ENCODE peak calls at places on chromosomes 16 and 17, in four cellular contexts. A, Y, W and Z are unnamed samples.

GRCh38 chr16:1108299-1109252 is 12.5 kb upstream of the C1QTNF8 start:
- DNase-seq in Y (peak), W (no peak), A (no peak), Z (no peak)

GRCh38 chr17:336110-337021 is 16.2 kb downstream of the RPH3AL start:
- DNase-seq in A (no peak), Y (peak), W (no peak), Z (no peak)

GRCh38 chr17:20190605-20191004 is 181.4 kb downstream of the SPECC1 start:
- DNase-seq in Y (no peak), W (no peak), A (no peak), Z (no peak)

GRCh38 chr17:29972277-29972676 is 30.8 kb downstream of the EFCAB5 start:
- DNase-seq in Y (no peak), A (no peak), W (no peak), Z (no peak)

GRCh38 chr17:78314683-78315354 is 45.1 kb downstream of the SOCS3 start:
- DNase-seq in A (no peak), Y (no peak), W (no peak), Z (no peak)

GRCh38 chr17:49723423-49723822 is 15.7 kb upstream of the SLC35B1 start:
- DNase-seq in W (no peak), Y (peak), A (no peak), Z (no peak)

GRCh38 chr16:25045696-25046381 is 30.7 kb upstream of the ARHGAP17 start:
- DNase-seq in A (peak), Y (no peak), W (no peak), Z (no peak)

GRCh38 chr16:87129771-87130170 is 187.4 kb downstream of the C16orf95 start:
- DNase-seq in A (no peak), Y (peak), W (no peak), Z (no peak)

GRCh38 chr16:72195609-72196008 is 23.7 kb upstream of the PMFBP1 start:
- DNase-seq in Y (no peak), W (no peak), A (no peak), Z (no peak)

GRCh38 chr16:65010136-65010535 is 111.7 kb downstream of the CDH11 start:
- DNase-seq in Y (no peak), A (no peak), W (no peak), Z (no peak)

GRCh38 chr16:57479422-57480126 is 6.7 kb downstream of the DOK4 start:
- DNase-seq in Y (peak), A (no peak), W (no peak), Z (no peak)

GRCh38 chr17:61614219-61614618 is 23.2 kb upstream of the NACA2 start:
- DNase-seq in W (no peak), Y (no peak), A (no peak), Z (no peak)

GRCh38 chr17:13786000-13786598 is 184.4 kb upstream of the HS3ST3A1 start:
- DNase-seq in A (no peak), W (no peak), Y (no peak), Z (no peak)

GRCh38 chr16:2860826-2861567 is 3.0 kb upstream of the PRSS22 start:
- DNase-seq in Y (peak), A (no peak), W (no peak), Z (peak)

GRCh38 chr17:32940706-32941390 is 12.9 kb downstream of the TMEM98 start:
- DNase-seq in W (no peak), Y (no peak), A (no peak), Z (no peak)

GRCh38 chr16:87461466-87461975 is 31.3 kb downstream of the ZCCHC14 start:
- DNase-seq in A (peak), Y (peak), W (no peak), Z (no peak)

GRCh38 chr16:59878479-59878878 is 1144.4 kb upstream of the GOT2 start:
- DNase-seq in Y (no peak), W (no peak), A (peak), Z (no peak)

GRCh38 chr17:172401-172800 is 9.0 kb downstream of the DOC2B start:
- DNase-seq in A (no peak), Y (no peak), W (no peak), Z (no peak)

GRCh38 chr17:5812590-5812989 is 228.3 kb upstream of the NLRP1 start:
- DNase-seq in W (no peak), A (no peak), Y (no peak), Z (no peak)

GRCh38 chr17:48074322-48075054 is 26.3 kb downstream of the NFE2L1 start:
- DNase-seq in W (peak), A (peak), Y (peak), Z (peak)